ENCODE peak calls at places on chromosomes 16 and 17, in seven cellular contexts. A is neuronal stem cell, I is H9, C is mesendoderm, Z is mesenchymal stem cell, Q is H1, K is trophoblast cell. F is an unnamed sample.

GRCh38 chr17:57415737-57416354 is 159.5 kb downstream of the MSI2 start:
- DNase-seq in A (no peak), I (no peak), C (no peak), Z (no peak), Q (no peak), K (no peak), F (no peak)

GRCh38 chr17:36761203-36761945 is 160.0 kb downstream of the MRM1 start:
- DNase-seq in A (peak; percentile 58), I (peak; percentile 53), C (no peak), Z (no peak), Q (no peak), K (no peak), F (no peak)

GRCh38 chr17:41917192-41917591 is 1.6 kb downstream of the ACLY start:
- DNase-seq in A (no peak), I (no peak), C (no peak), Z (peak; percentile 38), Q (no peak), K (no peak), F (peak; percentile 59)

GRCh38 chr16:175145-175949 is 1.1 kb upstream of the HBA1 start:
- DNase-seq in A (no peak), I (no peak), C (no peak), Z (no peak), Q (no peak), K (no peak), F (no peak)

GRCh38 chr17:77127735-77128361 is 12.9 kb upstream of the SEC14L1 start:
- DNase-seq in A (no peak), I (no peak), C (no peak), Z (no peak), Q (no peak), K (no peak), F (no peak)

GRCh38 chr16:28181557-28181914 is 30.2 kb downstream of the XPO6 start:
- DNase-seq in A (no peak), I (no peak), C (peak; percentile 93), Z (peak; percentile 96), Q (no peak), K (peak; percentile 92), F (peak; percentile 97)

GRCh38 chr17:17146791-17147406 is 59.2 kb downstream of the PLD6 start:
- DNase-seq in A (no peak), I (peak; percentile 88), C (peak; percentile 75), Z (no peak), Q (peak; percentile 63), K (peak; percentile 40), F (no peak)

GRCh38 chr17:50993544-50993943 is 127.1 kb downstream of the SPAG9 start:
- DNase-seq in A (no peak), I (no peak), C (no peak), Z (no peak), Q (no peak), K (no peak), F (no peak)

GRCh38 chr17:29573558-29573870 is 5.0 kb downstream of the TP53I13 start:
- DNase-seq in A (no peak), I (peak; percentile 30), C (no peak), Z (no peak), Q (no peak), K (no peak), F (no peak)

GRCh38 chr17:28105501-28105900 is 63.0 kb downstream of the NLK start:
- DNase-seq in A (no peak), I (no peak), C (peak; percentile 31), Z (no peak), Q (no peak), K (no peak), F (no peak)

GRCh38 chr16:15950167-15950854 is 895 bp downstream of the ABCC1 start:
- DNase-seq in A (no peak), I (no peak), C (peak; percentile 61), Z (peak; percentile 60), Q (no peak), K (peak; percentile 38), F (peak; percentile 44)

GRCh38 chr16:48335961-48336360 is 49.3 kb downstream of the SIAH1 start:
- DNase-seq in A (no peak), I (no peak), C (peak; percentile 57), Z (peak; percentile 77), Q (no peak), K (peak; percentile 80), F (peak; percentile 91)

GRCh38 chr17:79834575-79835469 is 4.4 kb downstream of the CBX4 start:
- DNase-seq in A (no peak), I (peak; percentile 90), C (no peak), Z (no peak), Q (peak; percentile 98), K (no peak), F (no peak)

GRCh38 chr17:29443041-29443440 is 52.9 kb downstream of the TAOK1 start:
- DNase-seq in A (no peak), I (no peak), C (no peak), Z (no peak), Q (no peak), K (no peak), F (no peak)

GRCh38 chr17:56131431-56131830 is 21.8 kb upstream of the ANKFN1 start:
- DNase-seq in A (no peak), I (no peak), C (no peak), Z (no peak), Q (no peak), K (no peak), F (no peak)

GRCh38 chr16:86831366-86831765 is 253.0 kb downstream of the FOXL1 start:
- DNase-seq in A (no peak), I (no peak), C (no peak), Z (no peak), Q (no peak), K (no peak), F (no peak)

GRCh38 chr17:79892457-79893236 is 53.4 kb upstream of the CBX4 start:
- DNase-seq in A (no peak), I (no peak), C (no peak), Z (no peak), Q (no peak), K (no peak), F (no peak)

GRCh38 chr16:76197925-76198324 is 79.3 kb upstream of the CNTNAP4 start:
- DNase-seq in A (no peak), I (no peak), C (peak; percentile 37), Z (no peak), Q (no peak), K (no peak), F (no peak)

GRCh38 chr17:6940186-6940649 is 55.6 kb upstream of the ALOX12 start:
- DNase-seq in A (no peak), I (no peak), C (no peak), Z (no peak), Q (no peak), K (no peak), F (no peak)

GRCh38 chr16:46830417-46830901 is 521 bp downstream of the C16orf87 start:
- DNase-seq in A (peak; percentile 8), I (no peak), C (peak; percentile 50), Z (no peak), Q (no peak), K (peak; percentile 49), F (no peak)

GRCh38 chr16:22973451-22973991 is 159.6 kb downstream of the HS3ST2 start:
- DNase-seq in A (no peak), I (no peak), C (no peak), Z (no peak), Q (peak; percentile 35), K (no peak), F (no peak)

GRCh38 chr16:31872201-31872600 is 1.4 kb upstream of the ZNF267 start:
- DNase-seq in A (no peak), I (no peak), C (no peak), Z (no peak), Q (no peak), K (peak; percentile 59), F (no peak)
- H3K4ac ChIP-seq in A (no peak overlapping the region), I (no peak overlapping the region), C (no peak overlapping the region), Z (no peak overlapping the region), Q (no peak overlapping the region), K (no peak overlapping the region), F (no peak overlapping the region)

GRCh38 chr17:82752371-82753200 is 721 bp downstream of the TBCD start:
- DNase-seq in A (no peak), I (no peak), C (no peak), Z (peak; percentile 65), Q (no peak), K (no peak), F (no peak)

GRCh38 chr17:82753516-82753915 is 1.7 kb downstream of the TBCD start:
- DNase-seq in A (no peak), I (no peak), C (no peak), Z (no peak), Q (no peak), K (no peak), F (no peak)

GRCh38 chr17:82753201-82753464 is 1.3 kb downstream of the TBCD start:
- DNase-seq in A (no peak), I (no peak), C (no peak), Z (no peak), Q (no peak), K (no peak), F (no peak)

GRCh38 chr17:82754297-82755208 is 2.7 kb downstream of the TBCD start:
- DNase-seq in A (peak; percentile 46), I (peak; percentile 90), C (peak; percentile 83), Z (no peak), Q (peak; percentile 68), K (no peak), F (no peak)

DNA sequence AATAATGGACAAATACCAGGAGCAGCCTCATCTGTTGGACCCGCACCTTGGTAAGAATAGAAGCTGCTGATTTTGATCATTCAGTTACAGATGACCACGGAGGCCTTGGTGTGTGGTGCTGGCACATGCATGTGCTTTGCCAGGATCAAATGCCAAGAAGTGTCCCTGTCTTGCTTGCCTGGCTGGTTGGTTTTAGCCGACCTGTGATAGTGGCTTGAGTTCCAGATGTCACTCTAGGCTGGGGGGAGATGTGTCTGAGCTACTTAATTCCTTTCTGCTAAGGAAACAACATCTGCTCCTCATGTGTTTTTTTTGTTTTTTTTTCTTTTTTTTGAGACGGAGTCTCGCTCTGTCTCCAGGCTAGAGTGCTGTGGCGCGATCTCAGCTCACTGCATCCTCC is 4.3 kb downstream of the TBCD start:
- DNase-seq in A (no peak), I (no peak), C (no peak), Z (no peak), Q (no peak), K (no peak), F (no peak)
- H3K4ac ChIP-seq in A (no peak overlapping the region), I (no peak overlapping the region), C (no peak overlapping the region), Z (no peak overlapping the region), Q (peak overlapping the region; percentile 46), K (no peak overlapping the region), F (no peak overlapping the region)

GRCh38 chr16:50835358-50836060 is 93.6 kb downstream of the CYLD start:
- DNase-seq in A (no peak), I (no peak), C (no peak), Z (no peak), Q (peak; percentile 28), K (no peak), F (no peak)
- H3K4ac ChIP-seq in A (no peak overlapping the region), I (no peak overlapping the region), C (no peak overlapping the region), Z (no peak overlapping the region), Q (no peak overlapping the region), K (no peak overlapping the region), F (no peak overlapping the region)

GRCh38 chr17:11580677-11581076 is 17.6 kb upstream of the DNAH9 start:
- DNase-seq in A (no peak), I (peak; percentile 18), C (peak; percentile 70), Z (no peak), Q (no peak), K (no peak), F (no peak)

GRCh38 chr17:11583306-11583992 is 14.8 kb upstream of the DNAH9 start:
- DNase-seq in A (no peak), I (no peak), C (no peak), Z (no peak), Q (no peak), K (no peak), F (no peak)

DNA sequence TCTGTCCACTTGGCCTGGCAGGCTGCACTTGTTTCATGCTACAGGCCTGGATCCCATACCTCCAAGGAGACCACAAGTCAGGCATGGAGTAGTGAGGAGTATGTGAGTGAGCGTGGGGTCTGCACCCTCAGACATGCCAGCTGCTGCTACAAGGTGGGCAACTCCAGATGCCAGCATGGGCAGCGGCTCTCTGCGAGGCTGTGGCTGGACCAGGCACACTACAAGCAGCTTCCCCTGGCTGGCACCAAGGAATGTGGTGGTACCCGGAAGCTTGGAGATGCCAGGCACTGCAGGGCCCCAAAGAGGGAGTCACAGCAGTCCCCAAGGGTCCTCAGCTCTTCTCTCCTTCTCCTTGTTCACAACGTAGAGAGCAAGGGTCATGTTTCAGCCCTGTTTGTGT is 16.1 kb upstream of the DNAH9 start:
- DNase-seq in A (no peak), I (peak; percentile 11), C (no peak), Z (no peak), Q (no peak), K (no peak), F (no peak)
- H3K4ac ChIP-seq in A (no peak overlapping the region), I (no peak overlapping the region), C (no peak overlapping the region), Z (no peak overlapping the region), Q (no peak overlapping the region), K (no peak overlapping the region), F (no peak overlapping the region)